ENCODE peak calls at places on chromosomes 13 and 19, in six cellular contexts. F is IMR-90, G is H1, I is neuronal stem cell, B is H9, S is mesenchymal stem cell. J is an unnamed sample.

GRCh38 chr19:55088543-55089265 is 13.0 kb downstream of the EPS8L1 start:
- DNase-seq in F (peak), G (no peak), I (peak), B (peak), S (peak), J (peak)

GRCh38 chr19:14114439-14114838 is 3.1 kb downstream of the PRKACA start:
- DNase-seq in F (no peak), G (no peak), I (no peak), B (no peak), S (no peak), J (no peak)

GRCh38 chr19:43465468-43466120 is at the start of gene LYPD3:
- DNase-seq in F (peak), G (no peak), I (no peak), B (peak), S (peak), J (peak)

GRCh38 chr13:111546921-111547675 is 226.7 kb downstream of the TEX29 start:
- DNase-seq in F (no peak), G (no peak), I (no peak), B (no peak), S (no peak), J (no peak)

GRCh38 chr19:55855160-55855559 is 18.8 kb downstream of the NLRP4 start:
- DNase-seq in F (no peak), G (no peak), I (no peak), B (no peak), S (no peak), J (no peak)

GRCh38 chr13:101453784-101454201 is 1.3 kb downstream of the ITGBL1 start:
- DNase-seq in F (no peak), G (no peak), I (no peak), B (peak), S (no peak), J (no peak)

GRCh38 chr19:40231544-40232424 is 5.3 kb upstream of the CCNP start:
- DNase-seq in F (no peak), G (no peak), I (no peak), B (peak), S (peak), J (peak)

GRCh38 chr13:49124693-49125304 is 95.3 kb upstream of the MLNR start:
- DNase-seq in F (no peak), G (no peak), I (no peak), B (no peak), S (no peak), J (no peak)

GRCh38 chr13:104779311-104779710 is 1713.1 kb upstream of the SLC10A2 start:
- DNase-seq in F (peak), G (peak), I (peak), B (peak), S (peak), J (peak)

GRCh38 chr13:78827471-78827870 is 168.5 kb upstream of the OBI1 start:
- DNase-seq in F (no peak), G (no peak), I (no peak), B (peak), S (no peak), J (peak)

GRCh38 chr19:10334340-10335148 is 1.2 kb upstream of the RAVER1 start:
- DNase-seq in F (peak), G (peak), I (peak), B (peak), S (peak), J (peak)

GRCh38 chr13:51838235-51838846 is 6.6 kb downstream of the TMEM272 start:
- DNase-seq in F (peak), G (no peak), I (no peak), B (peak), S (peak), J (no peak)

GRCh38 chr19:38786572-38787265 is 2.3 kb upstream of the LGALS7B start:
- DNase-seq in F (no peak), G (no peak), I (no peak), B (no peak), S (no peak), J (no peak)

GRCh38 chr13:44620057-44620456 is 43.9 kb upstream of the TSC22D1 start:
- DNase-seq in F (peak), G (no peak), I (no peak), B (no peak), S (peak), J (no peak)

GRCh38 chr13:106471957-106472543 is 63.4 kb downstream of the EFNB2 start:
- DNase-seq in F (peak), G (peak), I (peak), B (peak), S (peak), J (peak)

GRCh38 chr13:88895261-88895941 is 1224.2 kb downstream of the SLITRK5 start:
- DNase-seq in F (no peak), G (no peak), I (no peak), B (no peak), S (no peak), J (no peak)

GRCh38 chr19:12641456-12641855 is 25.1 kb downstream of the MAN2B1 start:
- DNase-seq in F (no peak), G (no peak), I (no peak), B (no peak), S (no peak), J (no peak)

GRCh38 chr13:94382520-94382919 is 97.0 kb downstream of the DCT start:
- DNase-seq in F (no peak), G (no peak), I (no peak), B (no peak), S (no peak), J (no peak)

GRCh38 chr13:108332791-108333190 is 63.3 kb downstream of the TNFSF13B start:
- DNase-seq in F (no peak), G (no peak), I (no peak), B (no peak), S (no peak), J (no peak)

GRCh38 chr13:40490086-40490723 is 176.2 kb downstream of the FOXO1 start:
- DNase-seq in F (no peak), G (no peak), I (no peak), B (no peak), S (no peak), J (no peak)

GRCh38 chr13:44015133-44015532 is 135.4 kb downstream of the LACC1 start:
- DNase-seq in F (no peak), G (no peak), I (no peak), B (no peak), S (peak), J (no peak)

GRCh38 chr13:23670793-23671192 is 100.6 kb downstream of the TNFRSF19 start:
- DNase-seq in F (peak), G (no peak), I (no peak), B (no peak), S (no peak), J (no peak)

GRCh38 chr13:98144501-98145350 is 1.8 kb downstream of the FARP1 start:
- DNase-seq in F (peak), G (no peak), I (peak), B (peak), S (peak), J (peak)

GRCh38 chr19:5050016-5050656 is 81.2 kb downstream of the KDM4B start:
- DNase-seq in F (no peak), G (no peak), I (no peak), B (no peak), S (no peak), J (no peak)

GRCh38 chr19:5052515-5052914 is 83.6 kb downstream of the KDM4B start:
- DNase-seq in F (no peak), G (no peak), I (no peak), B (peak), S (no peak), J (peak)

GRCh38 chr19:5051619-5052018 is 82.7 kb downstream of the KDM4B start:
- DNase-seq in F (no peak), G (no peak), I (no peak), B (no peak), S (no peak), J (no peak)

GRCh38 chr19:5049561-5049960 is 80.6 kb downstream of the KDM4B start:
- DNase-seq in F (no peak), G (no peak), I (no peak), B (no peak), S (no peak), J (no peak)

DNA sequence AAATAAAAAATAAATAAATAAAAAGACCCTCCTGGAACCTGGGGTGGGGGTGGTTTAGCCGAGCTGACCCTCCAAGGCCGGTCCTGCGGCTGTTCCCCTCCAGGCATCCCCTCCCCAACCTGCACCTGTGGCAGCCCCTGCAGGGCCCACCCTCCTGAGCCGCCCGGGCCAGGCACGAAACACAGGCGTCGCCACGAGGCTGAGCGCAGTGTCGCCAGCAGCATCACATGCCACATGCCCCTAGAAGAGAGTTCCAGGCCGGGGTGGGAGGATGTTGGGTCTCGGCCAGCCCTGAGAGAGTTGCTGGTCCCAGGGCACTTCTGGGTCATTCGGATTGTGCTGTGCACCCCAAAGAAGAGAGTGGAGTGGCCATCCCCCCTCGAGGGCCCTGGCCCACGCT is 82.0 kb downstream of the KDM4B start:
- DNase-seq in F (no peak), G (no peak), I (no peak), B (no peak), S (no peak), J (no peak)
- H2BK15ac ChIP-seq in F (no peak), G (no peak), I (peak), B (no peak), S (no peak), J (no peak)

GRCh38 chr19:17946965-17947784 is 14.4 kb downstream of the CCDC124 start:
- DNase-seq in F (no peak), G (no peak), I (no peak), B (peak), S (no peak), J (peak)
- H3K9ac ChIP-seq in F (peak), G (peak), I (peak), B (peak), S (peak), J (peak)

GRCh38 chr19:6707011-6707657 is 13.3 kb downstream of the C3 start:
- DNase-seq in F (no peak), G (no peak), I (no peak), B (no peak), S (no peak), J (no peak)
- H2BK15ac ChIP-seq in F (no peak), G (no peak), I (peak), B (no peak), S (no peak), J (no peak)

GRCh38 chr19:50419580-50420035 is 870 bp downstream of the SPIB start:
- DNase-seq in F (no peak), G (no peak), I (no peak), B (no peak), S (no peak), J (peak)
- H3K9ac ChIP-seq in F (no peak), G (no peak), I (no peak), B (no peak), S (no peak), J (no peak)